ENCODE peak calls at places on chromosomes 2 and 18, in six cellular contexts. One of them, this sample, is unnamed.

GRCh38 chr2:135657806-135658582 is 83.7 kb upstream of the UBXN4 start:
- DNase-seq in glutamatergic neuron: no peak
- DNase-seq in keratinocyte: no peak
- DNase-seq in retinal pigment epithelial cell: no peak
- DNase-seq in PC-9: no peak
- DNase-seq in body of pancreas: no peak
- DNase-seq in this sample: no peak

GRCh38 chr2:167114018-167114417 is 225.7 kb downstream of the XIRP2 start:
- DNase-seq in body of pancreas: no peak
- DNase-seq in keratinocyte: no peak
- DNase-seq in glutamatergic neuron: no peak
- DNase-seq in retinal pigment epithelial cell: no peak
- DNase-seq in PC-9: peak
- DNase-seq in this sample: no peak

GRCh38 chr2:31075393-31075792 is 62.8 kb downstream of the GALNT14 start:
- DNase-seq in body of pancreas: no peak
- DNase-seq in keratinocyte: no peak
- DNase-seq in retinal pigment epithelial cell: no peak
- DNase-seq in glutamatergic neuron: peak
- DNase-seq in PC-9: no peak
- DNase-seq in this sample: no peak

GRCh38 chr2:142694282-142694681 is 183.2 kb upstream of the KYNU start:
- DNase-seq in retinal pigment epithelial cell: no peak
- DNase-seq in keratinocyte: no peak
- DNase-seq in glutamatergic neuron: no peak
- DNase-seq in body of pancreas: no peak
- DNase-seq in PC-9: no peak
- DNase-seq in this sample: no peak

GRCh38 chr2:207928079-207928478 is 97.2 kb downstream of the PLEKHM3 start:
- DNase-seq in glutamatergic neuron: no peak
- DNase-seq in PC-9: no peak
- DNase-seq in retinal pigment epithelial cell: no peak
- DNase-seq in keratinocyte: no peak
- DNase-seq in body of pancreas: no peak
- DNase-seq in this sample: no peak

GRCh38 chr18:66555585-66555984 is 48.3 kb downstream of the CDH19 start:
- DNase-seq in keratinocyte: no peak
- DNase-seq in body of pancreas: no peak
- DNase-seq in retinal pigment epithelial cell: no peak
- DNase-seq in PC-9: no peak
- DNase-seq in glutamatergic neuron: no peak
- DNase-seq in this sample: no peak

GRCh38 chr2:233334915-233335314 is 19.4 kb upstream of the DGKD start:
- DNase-seq in body of pancreas: no peak
- DNase-seq in keratinocyte: no peak
- DNase-seq in glutamatergic neuron: no peak
- DNase-seq in PC-9: no peak
- DNase-seq in retinal pigment epithelial cell: no peak
- DNase-seq in this sample: no peak

GRCh38 chr2:144942516-144943256 is 422.8 kb upstream of the ZEB2 start:
- DNase-seq in body of pancreas: no peak
- DNase-seq in retinal pigment epithelial cell: no peak
- DNase-seq in glutamatergic neuron: no peak
- DNase-seq in PC-9: peak
- DNase-seq in keratinocyte: no peak
- DNase-seq in this sample: no peak

GRCh38 chr18:46324556-46324955 is 220.4 kb downstream of the HAUS1 start:
- DNase-seq in retinal pigment epithelial cell: peak
- DNase-seq in keratinocyte: peak
- DNase-seq in PC-9: no peak
- DNase-seq in glutamatergic neuron: no peak
- DNase-seq in body of pancreas: no peak
- DNase-seq in this sample: no peak

GRCh38 chr18:70413455-70413854 is 124.6 kb downstream of the SOCS6 start:
- DNase-seq in keratinocyte: no peak
- DNase-seq in retinal pigment epithelial cell: no peak
- DNase-seq in PC-9: no peak
- DNase-seq in body of pancreas: no peak
- DNase-seq in glutamatergic neuron: no peak
- DNase-seq in this sample: no peak

GRCh38 chr2:227183657-227184367 is 19.4 kb downstream of the COL4A3 start:
- DNase-seq in glutamatergic neuron: no peak
- DNase-seq in keratinocyte: no peak
- DNase-seq in body of pancreas: no peak
- DNase-seq in retinal pigment epithelial cell: no peak
- DNase-seq in PC-9: no peak
- DNase-seq in this sample: no peak

GRCh38 chr2:55585451-55586079 is 31.9 kb downstream of the PPP4R3B start:
- DNase-seq in keratinocyte: no peak
- DNase-seq in PC-9: no peak
- DNase-seq in body of pancreas: no peak
- DNase-seq in glutamatergic neuron: no peak
- DNase-seq in retinal pigment epithelial cell: peak
- DNase-seq in this sample: no peak

GRCh38 chr2:152088006-152088405 is 10.8 kb downstream of the CACNB4 start:
- DNase-seq in keratinocyte: no peak
- DNase-seq in body of pancreas: no peak
- DNase-seq in glutamatergic neuron: no peak
- DNase-seq in retinal pigment epithelial cell: no peak
- DNase-seq in PC-9: no peak
- DNase-seq in this sample: no peak

GRCh38 chr18:23113576-23113975 is 21.7 kb upstream of the CABLES1 start:
- DNase-seq in keratinocyte: no peak
- DNase-seq in retinal pigment epithelial cell: no peak
- DNase-seq in body of pancreas: no peak
- DNase-seq in glutamatergic neuron: no peak
- DNase-seq in PC-9: no peak
- DNase-seq in this sample: no peak
- TF ChIP-seq CTCF in keratinocyte: no peak
- TF ChIP-seq CTCF in retinal pigment epithelial cell: no peak
- TF ChIP-seq CTCF in body of pancreas: no peak
- TF ChIP-seq CTCF in glutamatergic neuron: no peak
- TF ChIP-seq CTCF in PC-9: no peak
- TF ChIP-seq CTCF in this sample: no peak

GRCh38 chr2:24084386-24085375 is at the start of gene TP53I3:
- DNase-seq in keratinocyte: no peak
- DNase-seq in retinal pigment epithelial cell: peak
- DNase-seq in body of pancreas: peak
- DNase-seq in PC-9: peak
- DNase-seq in glutamatergic neuron: peak
- DNase-seq in this sample: peak

GRCh38 chr2:24082787-24083566 is 1.7 kb downstream of the TP53I3 start:
- DNase-seq in body of pancreas: no peak
- DNase-seq in glutamatergic neuron: no peak
- DNase-seq in PC-9: no peak
- DNase-seq in retinal pigment epithelial cell: no peak
- DNase-seq in keratinocyte: no peak
- DNase-seq in this sample: no peak

GRCh38 chr2:24080721-24081120 is 3.9 kb downstream of the TP53I3 start:
- DNase-seq in PC-9: no peak
- DNase-seq in keratinocyte: no peak
- DNase-seq in glutamatergic neuron: no peak
- DNase-seq in retinal pigment epithelial cell: no peak
- DNase-seq in body of pancreas: no peak
- DNase-seq in this sample: no peak

GRCh38 chr2:24086241-24086640 is 1.6 kb upstream of the TP53I3 start:
- DNase-seq in keratinocyte: no peak
- DNase-seq in retinal pigment epithelial cell: no peak
- DNase-seq in body of pancreas: no peak
- DNase-seq in glutamatergic neuron: no peak
- DNase-seq in PC-9: no peak
- DNase-seq in this sample: no peak

GRCh38 chr2:24083567-24084385 is 858 bp downstream of the TP53I3 start:
- DNase-seq in glutamatergic neuron: peak
- DNase-seq in keratinocyte: peak
- DNase-seq in PC-9: peak
- DNase-seq in body of pancreas: no peak
- DNase-seq in retinal pigment epithelial cell: peak
- DNase-seq in this sample: no peak
- TF ChIP-seq CTCF in glutamatergic neuron: no peak
- TF ChIP-seq CTCF in keratinocyte: no peak
- TF ChIP-seq CTCF in PC-9: no peak
- TF ChIP-seq CTCF in body of pancreas: no peak
- TF ChIP-seq CTCF in retinal pigment epithelial cell: no peak
- TF ChIP-seq CTCF in this sample: no peak

GRCh38 chr18:58114766-58115165 is 70.7 kb downstream of the NEDD4L start:
- DNase-seq in keratinocyte: no peak
- DNase-seq in body of pancreas: no peak
- DNase-seq in glutamatergic neuron: no peak
- DNase-seq in PC-9: no peak
- DNase-seq in retinal pigment epithelial cell: no peak
- DNase-seq in this sample: no peak
- TF ChIP-seq CTCF in keratinocyte: no peak
- TF ChIP-seq CTCF in body of pancreas: no peak
- TF ChIP-seq CTCF in glutamatergic neuron: no peak
- TF ChIP-seq CTCF in PC-9: no peak
- TF ChIP-seq CTCF in retinal pigment epithelial cell: no peak
- TF ChIP-seq CTCF in this sample: no peak

GRCh38 chr18:31687529-31687928 is 3.1 kb upstream of the B4GALT6 start:
- DNase-seq in glutamatergic neuron: no peak
- DNase-seq in retinal pigment epithelial cell: no peak
- DNase-seq in PC-9: no peak
- DNase-seq in body of pancreas: no peak
- DNase-seq in keratinocyte: no peak
- DNase-seq in this sample: no peak
- TF ChIP-seq CTCF in glutamatergic neuron: peak
- TF ChIP-seq CTCF in retinal pigment epithelial cell: peak
- TF ChIP-seq CTCF in PC-9: peak
- TF ChIP-seq CTCF in body of pancreas: no peak
- TF ChIP-seq CTCF in keratinocyte: no peak
- TF ChIP-seq CTCF in this sample: peak

DNA sequence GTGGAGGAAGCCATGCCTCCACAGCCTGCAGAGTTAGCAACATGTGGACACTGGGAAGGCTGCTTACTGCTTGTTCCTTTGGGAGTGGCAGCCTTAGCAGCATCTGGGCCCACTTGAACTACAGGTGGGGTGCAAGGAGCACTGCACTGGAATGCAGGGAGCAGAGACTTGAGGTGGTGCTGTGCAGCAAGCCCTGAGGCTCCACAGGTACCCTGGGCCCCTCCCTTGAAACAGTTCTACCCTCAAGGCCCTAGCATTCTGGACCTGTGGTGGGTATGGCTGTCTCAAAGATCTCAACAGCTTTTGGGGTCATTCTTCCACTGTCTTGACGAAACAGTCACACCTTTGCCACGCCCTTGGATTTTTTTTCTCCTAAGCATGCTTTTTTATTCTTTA is 13.5 kb downstream of the UBR3 start:
- DNase-seq in body of pancreas: no peak
- DNase-seq in keratinocyte: no peak
- DNase-seq in PC-9: no peak
- DNase-seq in retinal pigment epithelial cell: no peak
- DNase-seq in glutamatergic neuron: no peak
- DNase-seq in this sample: no peak
- TF ChIP-seq CTCF in body of pancreas: no peak
- TF ChIP-seq CTCF in keratinocyte: no peak
- TF ChIP-seq CTCF in PC-9: no peak
- TF ChIP-seq CTCF in retinal pigment epithelial cell: no peak
- TF ChIP-seq CTCF in glutamatergic neuron: no peak
- TF ChIP-seq CTCF in this sample: no peak

DNA sequence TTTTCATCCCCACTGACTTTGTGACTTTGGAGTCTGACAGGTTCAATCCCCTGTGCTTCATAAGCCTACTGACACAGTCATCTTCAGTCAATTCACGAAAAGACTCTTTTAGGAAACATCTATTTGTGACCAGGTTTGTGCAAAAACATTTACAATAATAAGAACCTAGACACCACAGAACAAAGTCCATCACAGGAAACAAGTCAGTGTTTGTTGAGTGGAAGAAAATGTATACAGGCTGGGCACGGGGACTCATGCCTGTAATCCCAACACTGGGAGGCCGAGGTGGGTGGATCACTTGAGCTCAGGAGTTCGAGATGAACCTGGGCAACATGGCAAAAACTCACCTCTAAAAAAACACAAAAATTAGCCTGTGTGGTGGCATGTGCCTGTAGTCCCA is 49.7 kb downstream of the TGFA start:
- DNase-seq in keratinocyte: no peak
- DNase-seq in PC-9: no peak
- DNase-seq in glutamatergic neuron: no peak
- DNase-seq in retinal pigment epithelial cell: no peak
- DNase-seq in body of pancreas: no peak
- DNase-seq in this sample: no peak
- TF ChIP-seq CTCF in keratinocyte: no peak
- TF ChIP-seq CTCF in PC-9: no peak
- TF ChIP-seq CTCF in glutamatergic neuron: no peak
- TF ChIP-seq CTCF in retinal pigment epithelial cell: no peak
- TF ChIP-seq CTCF in body of pancreas: no peak
- TF ChIP-seq CTCF in this sample: no peak

DNA sequence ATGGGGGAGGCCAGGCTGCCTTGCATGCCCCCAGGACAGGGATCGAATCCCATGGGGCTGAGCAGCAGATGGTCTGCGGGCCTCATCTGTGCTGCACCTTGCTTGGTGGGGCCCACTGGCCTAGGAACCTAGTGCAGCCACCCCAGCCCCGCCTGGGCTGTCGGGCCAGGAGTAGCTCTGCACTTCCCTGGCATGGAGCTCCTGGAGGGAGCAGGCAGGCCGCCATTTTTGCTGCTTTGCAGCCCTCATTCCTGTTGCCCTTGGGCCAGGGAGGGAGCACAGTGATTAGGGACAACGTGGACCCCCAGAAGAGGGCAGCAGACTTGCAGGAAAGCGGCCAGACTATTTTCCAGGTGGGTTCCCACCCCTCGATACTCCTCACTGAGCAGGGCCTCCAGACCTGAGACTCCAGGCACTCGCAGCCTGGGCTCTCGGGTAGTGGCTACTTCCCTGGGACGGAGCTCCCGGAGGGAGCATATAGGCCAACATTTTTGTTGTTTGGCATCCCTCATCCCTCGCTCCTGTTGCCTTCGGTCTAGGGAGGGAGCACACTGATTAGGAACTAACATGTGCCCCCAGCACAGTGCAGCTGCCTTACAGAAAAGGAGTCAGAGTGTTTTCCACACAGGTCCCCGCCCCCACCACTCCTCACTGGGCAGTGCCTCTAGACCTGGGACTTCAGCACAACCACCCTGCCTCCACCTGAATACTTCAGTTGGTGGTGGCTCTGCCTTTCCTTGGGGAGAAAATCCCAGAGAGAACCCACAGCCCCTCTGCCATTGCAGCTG is 99.5 kb downstream of the MAIP1 start:
- DNase-seq in glutamatergic neuron: peak
- DNase-seq in body of pancreas: no peak
- DNase-seq in keratinocyte: no peak
- DNase-seq in retinal pigment epithelial cell: no peak
- DNase-seq in PC-9: no peak
- DNase-seq in this sample: peak
- TF ChIP-seq CTCF in glutamatergic neuron: no peak
- TF ChIP-seq CTCF in body of pancreas: no peak
- TF ChIP-seq CTCF in keratinocyte: peak
- TF ChIP-seq CTCF in retinal pigment epithelial cell: no peak
- TF ChIP-seq CTCF in PC-9: no peak
- TF ChIP-seq CTCF in this sample: no peak